ENCODE peak calls at places on chromosomes 16 and 17, in six cellular contexts. Y is A549, Q is ovary, C is K562, Z is tibial nerve, P is stomach. U is an unnamed sample.

GRCh38 chr17:57675988-57676387 is 69.1 kb downstream of the CCDC182 start:
- DNase-seq in Q (no peak), Y (no peak), P (no peak), Z (no peak), C (no peak), U (no peak)

GRCh38 chr17:78935419-78936323 is 10.5 kb upstream of the TIMP2 start:
- DNase-seq in Y (peak), Q (peak), C (no peak), Z (peak), P (peak), U (peak)

GRCh38 chr17:56835259-56835575 is 1.3 kb downstream of the DGKE start:
- DNase-seq in C (no peak), Z (no peak), Q (no peak), P (no peak), Y (no peak), U (no peak)

GRCh38 chr17:5545051-5545987 is 39.0 kb downstream of the NLRP1 start:
- DNase-seq in Y (no peak), Q (no peak), Z (no peak), P (no peak), C (no peak), U (no peak)

GRCh38 chr16:17945080-17945601 is 391.4 kb downstream of the NPIPA8 start:
- DNase-seq in P (no peak), Y (no peak), Z (no peak), C (peak), Q (no peak), U (no peak)

GRCh38 chr16:85303354-85303883 is 191.1 kb upstream of the CIBAR2 start:
- DNase-seq in Y (peak), Q (peak), P (peak), C (peak), Z (no peak), U (peak)

GRCh38 chr17:83057793-83058477 is 21.5 kb upstream of the METRNL start:
- DNase-seq in C (no peak), Q (no peak), Y (no peak), P (peak), Z (peak), U (peak)

GRCh38 chr16:58345574-58346354 is 46.5 kb upstream of the GINS3 start:
- DNase-seq in C (no peak), Z (no peak), P (no peak), Y (no peak), Q (no peak), U (no peak)

GRCh38 chr16:16778322-16778721 is 399.4 kb downstream of the NPIPA7 start:
- DNase-seq in Y (no peak), C (no peak), P (no peak), Z (no peak), Q (no peak), U (no peak)

GRCh38 chr16:21626659-21627277 is 25.6 kb downstream of the IGSF6 start:
- DNase-seq in Z (no peak), Q (no peak), P (no peak), Y (peak), C (no peak), U (peak)

GRCh38 chr16:89395150-89396142 is 94.9 kb downstream of the ANKRD11 start:
- DNase-seq in Y (peak), C (no peak), Q (peak), P (peak), Z (peak), U (peak)

GRCh38 chr16:17083628-17084027 is 387.1 kb downstream of the XYLT1 start:
- DNase-seq in Y (no peak), Q (no peak), C (no peak), Z (no peak), P (no peak), U (no peak)

GRCh38 chr16:56918467-56919012 is 13.4 kb upstream of the HERPUD1 start:
- DNase-seq in Q (no peak), C (no peak), Z (no peak), P (no peak), Y (no peak), U (peak)

GRCh38 chr16:48323783-48324775 is 61.1 kb downstream of the SIAH1 start:
- DNase-seq in Q (no peak), Z (no peak), C (no peak), Y (no peak), P (no peak), U (no peak)

GRCh38 chr17:6608321-6608720 is 32.2 kb downstream of the KIAA0753 start:
- DNase-seq in C (no peak), Q (no peak), Y (peak), P (no peak), Z (no peak), U (no peak)

GRCh38 chr16:75860654-75861053 is 134.4 kb upstream of the CPHXL start:
- DNase-seq in Z (no peak), C (no peak), Y (no peak), Q (no peak), P (no peak), U (no peak)

GRCh38 chr17:80870401-80870800 is 121.2 kb upstream of the CHMP6 start:
- DNase-seq in Q (no peak), Z (no peak), Y (no peak), P (no peak), C (no peak), U (peak)

GRCh38 chr17:40209404-40210093 is 9.6 kb upstream of the WIPF2 start:
- DNase-seq in Z (no peak), P (no peak), Q (no peak), Y (no peak), C (no peak), U (no peak)

GRCh38 chr16:86772671-86773338 is 194.5 kb downstream of the FOXL1 start:
- DNase-seq in Y (no peak), P (no peak), C (no peak), Q (no peak), Z (no peak), U (peak)

GRCh38 chr17:34981538-34982241 is 1.4 kb downstream of the LIG3 start:
- DNase-seq in Y (no peak), Z (no peak), P (no peak), C (peak), Q (no peak), U (peak)

GRCh38 chr17:80099291-80100034 is 1.9 kb upstream of the GAA start:
- DNase-seq in Y (no peak), Z (no peak), Q (no peak), C (no peak), P (no peak), U (no peak)

GRCh38 chr16:89190150-89190958 is 10.0 kb downstream of the SLC22A31 start:
- DNase-seq in Y (no peak), C (no peak), Z (no peak), Q (peak), P (no peak), U (no peak)

GRCh38 chr16:1108299-1109252 is 12.5 kb upstream of the C1QTNF8 start:
- DNase-seq in C (no peak), Y (no peak), Z (no peak), Q (peak), P (peak), U (peak)

GRCh38 chr17:79664925-79665738 is 54.3 kb upstream of the RBFOX3 start:
- DNase-seq in Q (peak), Z (peak), Y (no peak), C (no peak), P (peak), U (peak)

GRCh38 chr16:24988593-24989338 is 26.4 kb downstream of the ARHGAP17 start:
- DNase-seq in P (peak), C (no peak), Y (peak), Q (no peak), Z (no peak), U (no peak)

GRCh38 chr17:79777166-79777843 is 643 bp upstream of the CBX2 start:
- DNase-seq in P (peak), Y (peak), Q (peak), C (peak), Z (no peak), U (peak)

GRCh38 chr16:86573646-86574508 is 4.5 kb upstream of the FOXL1 start:
- DNase-seq in Q (no peak), P (no peak), Y (no peak), C (no peak), Z (no peak), U (no peak)

GRCh38 chr17:21689604-21690003 is 2.7 kb upstream of the KCNJ18 start:
- DNase-seq in Q (peak), P (no peak), Y (peak), C (no peak), Z (no peak), U (peak)

GRCh38 chr16:58863042-58863441 is 128.9 kb upstream of the GOT2 start:
- DNase-seq in C (no peak), Z (no peak), Q (no peak), P (no peak), Y (no peak), U (no peak)

GRCh38 chr17:45923511-45924268 is 29.3 kb downstream of the MAPT start:
- DNase-seq in P (no peak), Z (no peak), Q (no peak), Y (no peak), C (no peak), U (no peak)
- TF ChIP-seq EP300 in P (no peak), Z (no peak), Q (no peak), Y (no peak), C (no peak), U (no peak)

DNA sequence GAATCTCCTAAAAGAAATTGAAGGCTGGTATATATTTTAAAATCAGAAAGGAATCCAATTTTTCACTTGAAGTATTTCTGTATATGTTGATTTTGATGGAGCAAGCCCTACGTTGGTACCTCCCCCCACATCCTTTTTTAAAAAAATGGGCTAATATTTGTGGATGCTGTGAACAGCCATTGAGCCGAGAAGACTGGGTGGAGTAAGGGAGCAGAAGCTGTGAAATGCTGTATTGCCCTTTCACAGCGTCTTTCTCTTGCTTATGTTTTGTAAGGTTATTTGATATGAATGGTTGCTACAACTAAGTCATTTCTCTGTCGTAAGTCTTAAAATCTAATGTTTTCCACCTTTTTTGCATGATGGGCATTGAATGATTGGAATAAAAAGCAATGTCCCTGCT is 2.3 kb downstream of the PAFAH1B1 start:
- DNase-seq in Y (no peak), C (no peak), Q (no peak), P (no peak), Z (no peak), U (no peak)
- H3K27ac ChIP-seq in Y (no peak), C (no peak), Q (no peak), P (peak), Z (no peak), U (peak)

GRCh38 chr17:37824534-37825485 is 80.0 kb upstream of the HNF1B start:
- DNase-seq in Y (peak), C (no peak), Z (no peak), P (no peak), Q (no peak), U (no peak)
- TF ChIP-seq EP300 in Y (no peak), C (no peak), Z (no peak), P (no peak), Q (no peak), U (no peak)

GRCh38 chr16:2251281-2252111 is at the start of gene ECI1:
- DNase-seq in Q (peak), C (peak), Y (peak), Z (peak), P (peak), U (peak)

GRCh38 chr16:2246301-2246885 is 5.0 kb downstream of the ECI1 start:
- DNase-seq in P (no peak), Q (no peak), Z (no peak), C (no peak), Y (no peak), U (no peak)

GRCh38 chr16:2253293-2253692 is 1.9 kb upstream of the ECI1 start:
- DNase-seq in P (no peak), Q (no peak), Y (no peak), C (no peak), Z (no peak), U (no peak)

GRCh38 chr16:2252806-2253148 is 1.4 kb upstream of the ECI1 start:
- DNase-seq in Q (no peak), Y (no peak), C (no peak), P (no peak), Z (no peak), U (no peak)

GRCh38 chr16:2250652-2251280 is 621 bp downstream of the ECI1 start:
- DNase-seq in Y (peak), Z (no peak), P (peak), C (no peak), Q (no peak), U (peak)
- H3K27ac ChIP-seq in Y (peak), Z (peak), P (peak), C (peak), Q (peak), U (peak)

DNA sequence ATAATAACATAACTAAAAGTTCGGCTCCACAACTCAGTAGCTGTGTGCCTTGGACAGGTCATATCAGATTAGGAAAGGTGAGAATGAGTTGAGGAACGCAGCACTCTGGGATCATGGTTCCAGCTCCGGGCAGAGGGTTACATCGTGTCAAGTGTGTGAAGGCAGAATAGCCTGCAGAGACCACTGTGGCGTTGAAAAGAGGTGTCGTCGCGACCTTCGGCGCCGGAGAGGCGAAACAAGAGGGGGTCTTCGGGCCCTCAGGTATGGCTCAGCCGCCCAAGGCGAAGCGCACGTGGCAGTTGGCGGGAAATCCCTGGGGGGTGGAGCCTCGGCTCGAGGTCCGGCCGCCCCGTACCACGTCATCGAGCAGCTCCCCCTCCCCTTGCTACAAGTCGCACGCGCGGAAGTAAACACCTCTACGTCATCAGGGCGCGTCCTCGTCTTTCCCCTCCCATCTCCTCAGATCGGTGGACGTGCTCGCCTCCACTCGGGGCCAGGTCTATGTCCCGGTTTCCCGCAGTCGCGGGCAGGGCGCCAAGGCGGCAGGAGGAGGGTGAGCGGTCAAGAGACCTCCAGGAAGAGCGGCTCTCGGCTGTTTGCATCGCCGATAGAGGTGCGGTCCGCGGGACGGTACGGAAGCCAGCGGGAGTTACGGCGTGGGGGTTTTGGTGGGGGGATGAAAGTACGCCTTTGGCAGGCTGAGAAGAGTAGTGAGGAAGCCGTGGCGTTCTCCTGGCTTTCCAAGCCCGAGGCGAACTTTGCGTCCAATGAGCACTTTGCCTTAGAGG is at the start of gene DHX40:
- DNase-seq in Z (peak), C (peak), P (peak), Q (peak), Y (peak), U (peak)
- TF ChIP-seq EP300 in Z (peak), C (no peak), P (no peak), Q (peak), Y (no peak), U (peak)

DNA sequence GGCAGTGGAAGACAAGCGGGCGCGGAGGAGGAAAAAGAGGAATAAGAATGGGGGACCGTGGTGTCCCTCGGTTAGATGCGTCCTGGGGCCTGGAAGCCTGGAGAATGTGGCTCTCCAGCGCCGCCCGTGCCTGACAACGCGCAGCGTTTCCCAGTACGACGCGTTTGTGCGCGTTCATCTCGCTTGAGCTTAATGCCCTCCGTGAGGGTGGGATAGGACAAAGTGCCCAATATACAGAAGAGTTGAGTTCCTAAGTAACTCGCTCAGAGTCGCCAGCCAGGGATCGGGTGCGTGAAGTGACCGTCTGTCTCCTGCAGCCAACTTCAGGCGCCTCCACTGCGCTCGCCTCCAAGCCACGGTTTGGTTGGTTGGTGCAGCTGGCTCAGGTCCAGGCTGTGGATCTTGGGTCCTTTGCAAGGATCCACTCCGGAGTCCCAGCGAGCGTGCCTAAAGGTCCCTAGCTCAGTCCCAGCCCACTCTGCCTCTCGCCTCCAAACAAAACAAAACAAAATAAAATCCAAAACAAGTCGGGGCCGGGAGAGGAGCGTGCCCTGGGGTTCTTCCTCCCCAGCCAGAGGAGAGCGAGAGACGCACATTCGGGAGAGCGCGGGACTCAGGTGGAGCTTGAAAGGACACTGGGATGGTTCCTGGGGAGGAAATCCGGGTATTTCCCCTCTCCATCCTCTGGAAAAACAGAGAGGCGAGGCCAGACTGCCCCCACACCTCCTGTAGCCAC is 951 bp downstream of the GALR2 start:
- DNase-seq in Y (peak), Q (no peak), P (no peak), C (no peak), Z (no peak), U (no peak)
- H3K27ac ChIP-seq in Y (no peak), Q (no peak), P (no peak), C (no peak), Z (no peak), U (no peak)

DNA sequence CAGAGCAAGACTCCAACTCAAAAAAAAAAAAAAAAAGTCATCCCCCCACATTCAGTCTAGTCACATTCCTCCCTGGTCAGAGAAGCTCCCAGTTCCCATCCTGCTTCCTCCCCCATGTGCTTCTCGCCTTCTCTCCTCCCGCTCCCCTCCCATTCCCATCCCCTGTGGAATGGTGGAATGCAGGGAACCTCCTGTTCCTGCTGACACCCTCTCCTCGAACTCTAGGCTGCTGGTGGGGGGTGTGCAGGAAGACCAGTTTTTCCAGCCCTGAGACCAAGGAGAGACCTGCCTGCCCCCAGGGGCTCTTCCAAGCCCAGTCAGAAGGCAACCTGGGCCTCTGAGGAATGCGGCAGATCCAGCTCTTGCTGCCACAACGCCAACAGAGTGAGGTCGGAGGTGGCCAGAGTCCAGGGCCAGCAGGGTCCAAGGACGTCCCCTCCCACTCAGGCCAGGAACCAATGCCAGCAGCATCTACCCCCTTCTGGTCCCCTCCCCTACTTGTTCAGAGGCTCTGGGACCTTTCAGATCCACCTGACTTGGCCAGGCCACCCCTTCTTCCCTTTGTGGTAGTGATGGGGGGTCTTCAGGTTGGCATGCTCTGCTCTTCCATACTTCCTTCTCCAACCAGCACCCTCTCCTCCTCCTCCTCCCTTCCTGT is 39.3 kb upstream of the TAC4 start:
- DNase-seq in P (peak), Z (no peak), Y (no peak), C (no peak), Q (no peak), U (no peak)
- TF ChIP-seq EP300 in P (no peak), Z (no peak), Y (no peak), C (no peak), Q (no peak), U (no peak)

GRCh38 chr17:596763-597644 is 117.6 kb downstream of the VPS53 start:
- DNase-seq in P (no peak), Z (no peak), C (peak), Q (no peak), Y (peak), U (no peak)
- H3K27ac ChIP-seq in P (no peak), Z (no peak), C (peak), Q (no peak), Y (peak), U (no peak)

U was measured in sigmoid colon.